ENCODE peak calls at places on chromosomes 3 and 15, in seven cellular contexts. M is AG04450, Z is mesenchymal stem cell, U is mucosa of descending colon, W is astrocyte, N is stomach, L is skeletal muscle cell. H is an unnamed sample.

GRCh38 chr15:35992791-35993190 is 446.8 kb upstream of the DPH6 start:
- DNase-seq in M (no peak), Z (no peak), U (no peak), W (peak; percentile 25), N (no peak), L (no peak), H (no peak)

GRCh38 chr3:153621988-153622387 is 460.0 kb downstream of the RAP2B start:
- DNase-seq in M (no peak), Z (no peak), U (no peak), W (no peak), N (no peak), L (no peak), H (no peak)

GRCh38 chr3:171393032-171393744 is 67.0 kb downstream of the TNIK start:
- DNase-seq in M (peak; percentile 46), Z (peak; percentile 13), U (no peak), W (peak; percentile 84), N (no peak), L (peak; percentile 70), H (no peak)

GRCh38 chr3:162764672-162765071 is 1268.1 kb downstream of the OTOL1 start:
- DNase-seq in M (no peak), Z (peak; percentile 26), U (no peak), W (no peak), N (no peak), L (no peak), H (no peak)

GRCh38 chr3:46553154-46553553 is 12.9 kb downstream of the LRRC2 start:
- DNase-seq in M (no peak), Z (peak; percentile 46), U (no peak), W (no peak), N (no peak), L (no peak), H (peak; percentile 68)

GRCh38 chr3:129162729-129163579 is 2.1 kb upstream of the ISY1 start:
- DNase-seq in M (no peak), Z (peak; percentile 29), U (no peak), W (no peak), N (no peak), L (no peak), H (no peak)

GRCh38 chr15:38886315-38887163 is 321.9 kb upstream of the RASGRP1 start:
- DNase-seq in M (peak; percentile 65), Z (peak; percentile 94), U (no peak), W (peak; percentile 71), N (no peak), L (peak; percentile 83), H (peak; percentile 88)

GRCh38 chr3:183306798-183307671 is 54.0 kb downstream of the B3GNT5 start:
- DNase-seq in M (no peak), Z (peak; percentile 87), U (peak; percentile 90), W (peak; percentile 78), N (peak; percentile 94), L (peak; percentile 47), H (peak; percentile 59)

GRCh38 chr3:169929830-169930519 is 18.6 kb downstream of the SAMD7 start:
- DNase-seq in M (no peak), Z (no peak), U (no peak), W (no peak), N (no peak), L (no peak), H (no peak)

GRCh38 chr15:99511865-99512632 is 53.7 kb upstream of the MEF2A start:
- DNase-seq in M (no peak), Z (no peak), U (no peak), W (no peak), N (no peak), L (peak; percentile 47), H (no peak)

GRCh38 chr3:127044996-127045395 is 62.1 kb downstream of the PLXNA1 start:
- DNase-seq in M (no peak), Z (no peak), U (no peak), W (no peak), N (peak; percentile 43), L (no peak), H (no peak)

GRCh38 chr15:90807074-90807646 is 61.2 kb upstream of the FURIN start:
- DNase-seq in M (no peak), Z (peak; percentile 18), U (no peak), W (no peak), N (no peak), L (no peak), H (no peak)

GRCh38 chr15:53962646-53963561 is 15.3 kb upstream of the UNC13C start:
- DNase-seq in M (no peak), Z (no peak), U (peak; percentile 38), W (no peak), N (peak; percentile 43), L (no peak), H (peak; percentile 18)

GRCh38 chr3:173096994-173097785 is 43.8 kb downstream of the SPATA16 start:
- DNase-seq in M (no peak), Z (no peak), U (no peak), W (peak; percentile 75), N (no peak), L (no peak), H (peak; percentile 2)

GRCh38 chr3:18124501-18124900 is 300.6 kb downstream of the SATB1 start:
- DNase-seq in M (peak; percentile 4), Z (peak; percentile 3), U (no peak), W (peak; percentile 88), N (no peak), L (peak; percentile 52), H (peak; percentile 73)

GRCh38 chr15:65613365-65613764 is 2.4 kb upstream of the INTS14 start:
- DNase-seq in M (no peak), Z (no peak), U (no peak), W (no peak), N (no peak), L (no peak), H (no peak)

GRCh38 chr3:71102111-71103039 is 481.2 kb downstream of the FOXP1 start:
- DNase-seq in M (peak; percentile 90), Z (peak; percentile 96), U (no peak), W (peak; percentile 94), N (no peak), L (peak; percentile 88), H (peak; percentile 96)

GRCh38 chr3:87997298-87997697 is 61.5 kb downstream of the CGGBP1 start:
- DNase-seq in M (no peak), Z (peak; percentile 6), U (no peak), W (no peak), N (no peak), L (peak; percentile 36), H (peak; percentile 18)

GRCh38 chr15:38084289-38084688 is 149.8 kb downstream of the TMCO5A start:
- DNase-seq in M (no peak), Z (peak; percentile 30), U (no peak), W (peak; percentile 66), N (no peak), L (no peak), H (no peak)

GRCh38 chr15:34239151-34239761 is 14.4 kb downstream of the EMC4 start:
- DNase-seq in M (peak; percentile 49), Z (peak; percentile 75), U (no peak), W (peak; percentile 88), N (no peak), L (peak; percentile 59), H (peak; percentile 82)

GRCh38 chr3:99172736-99173657 is 271.5 kb upstream of the DCBLD2 start:
- DNase-seq in M (peak; percentile 50), Z (peak; percentile 70), U (no peak), W (peak; percentile 56), N (peak; percentile 44), L (peak; percentile 41), H (peak; percentile 88)

GRCh38 chr15:23420806-23421575 is 26.1 kb downstream of the GOLGA6L2 start:
- DNase-seq in M (no peak), Z (no peak), U (no peak), W (no peak), N (no peak), L (peak; percentile 6), H (peak; percentile 33)

GRCh38 chr3:66582721-66583141 is 81.9 kb upstream of the LRIG1 start:
- DNase-seq in M (no peak), Z (no peak), U (no peak), W (peak; percentile 44), N (no peak), L (no peak), H (no peak)

GRCh38 chr3:3683261-3683660 is 116.0 kb upstream of the LRRN1 start:
- DNase-seq in M (no peak), Z (no peak), U (no peak), W (peak; percentile 83), N (no peak), L (no peak), H (no peak)

GRCh38 chr3:72345237-72345878 is 502.9 kb downstream of the SHQ1 start:
- DNase-seq in M (no peak), Z (peak; percentile 54), U (no peak), W (peak; percentile 65), N (no peak), L (no peak), H (no peak)

GRCh38 chr3:150613034-150613433 is 9.9 kb downstream of the SELENOT start:
- DNase-seq in M (no peak), Z (no peak), U (no peak), W (no peak), N (no peak), L (no peak), H (no peak)

GRCh38 chr3:156685198-156685597 is 10.8 kb downstream of the TIPARP start:
- DNase-seq in M (no peak), Z (peak; percentile 76), U (no peak), W (no peak), N (no peak), L (no peak), H (peak; percentile 54)

DNA sequence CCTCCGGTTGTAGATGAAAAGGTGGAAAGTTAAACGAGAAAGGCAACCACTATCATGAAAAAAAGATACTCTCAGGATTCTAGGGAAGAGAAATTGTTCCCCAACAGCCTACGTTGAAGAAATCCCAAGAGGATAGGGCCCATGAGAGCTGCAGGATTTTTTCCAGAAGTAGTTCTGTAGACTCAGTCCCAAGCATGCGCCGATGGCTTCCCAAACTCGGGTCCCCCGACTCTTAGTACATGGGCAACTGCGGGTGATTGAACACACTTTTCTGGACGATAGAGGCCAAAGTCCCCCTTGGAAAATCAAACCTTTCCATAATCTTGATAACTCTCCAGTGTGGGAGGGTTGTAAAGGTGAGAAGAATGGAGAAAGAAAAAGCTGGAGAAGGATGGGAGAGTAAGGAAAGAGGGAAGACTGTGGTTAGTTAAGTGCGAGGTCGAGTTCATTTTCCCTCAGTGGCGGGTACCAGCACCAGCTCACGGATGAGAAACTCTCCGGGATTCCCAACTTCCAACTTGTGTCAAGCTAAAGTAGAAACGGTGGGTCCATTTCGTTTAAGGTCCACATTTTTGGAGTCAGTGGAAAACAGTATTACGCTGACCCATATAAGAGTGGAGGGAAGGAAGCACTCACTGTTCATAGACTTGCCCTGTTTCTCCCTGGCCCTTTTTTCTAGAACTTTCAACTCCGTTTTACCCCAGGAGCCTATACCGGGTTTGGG is 14.6 kb downstream of the ZIC1 start:
- DNase-seq in M (no peak), Z (no peak), U (no peak), W (no peak), N (no peak), L (no peak), H (no peak)
- H3K4me3 ChIP-seq in M (no peak overlapping the region), Z (peak overlapping the region; percentile 46), U (no peak overlapping the region), W (peak overlapping the region; percentile 49), N (no peak overlapping the region), L (no peak overlapping the region), H (no peak overlapping the region)

GRCh38 chr3:73622135-73622534 is 2.6 kb downstream of the PDZRN3 start:
- DNase-seq in M (no peak), Z (peak; percentile 67), U (peak; percentile 57), W (no peak), N (peak; percentile 80), L (no peak), H (peak; percentile 67)
- H3K4me3 ChIP-seq in M (peak overlapping the region; percentile 89), Z (no peak overlapping the region), U (no peak overlapping the region), W (peak overlapping the region; percentile 25), N (peak overlapping the region; percentile 68), L (peak overlapping the region; percentile 70), H (peak overlapping the region; percentile 93)

GRCh38 chr15:42918047-42918446 is 2.5 kb downstream of the TTBK2 start:
- DNase-seq in M (no peak), Z (no peak), U (no peak), W (no peak), N (no peak), L (no peak), H (no peak)
- H3K4me3 ChIP-seq in M (no peak overlapping the region), Z (no peak overlapping the region), U (no peak overlapping the region), W (no peak overlapping the region), N (no peak overlapping the region), L (no peak overlapping the region), H (no peak overlapping the region)

GRCh38 chr3:36063992-36064391 is 316.3 kb upstream of the STAC start:
- DNase-seq in M (no peak), Z (no peak), U (no peak), W (peak; percentile 16), N (no peak), L (no peak), H (peak; percentile 4)
- H3K4me3 ChIP-seq in M (no peak overlapping the region), Z (no peak overlapping the region), U (no peak overlapping the region), W (no peak overlapping the region), N (no peak overlapping the region), L (no peak overlapping the region), H (no peak overlapping the region)